ENCODE peak calls at places on chromosome 17, in eight cellular contexts. One of them, this sample, is unnamed. For H3K27me3, the result is how much of the 10 kb centered on the place peaks cover.

GRCh38 chr17:81566461-81567126 is 14.4 kb upstream of the FAAP100 start:
- DNase-seq in psoas muscle: peak
- DNase-seq in cardiac muscle cell: peak
- DNase-seq in PC-9: peak
- DNase-seq in brain microvascular endothelial cell: peak
- DNase-seq in left ventricle myocardium inferior: peak
- DNase-seq in transverse colon: peak
- DNase-seq in breast epithelium: peak
- DNase-seq in this sample: peak

GRCh38 chr17:57746221-57746620 is 1.1 kb upstream of the CCDC182 start:
- DNase-seq in PC-9: no peak
- DNase-seq in left ventricle myocardium inferior: no peak
- DNase-seq in cardiac muscle cell: no peak
- DNase-seq in brain microvascular endothelial cell: no peak
- DNase-seq in transverse colon: no peak
- DNase-seq in psoas muscle: no peak
- DNase-seq in breast epithelium: no peak
- DNase-seq in this sample: no peak

GRCh38 chr17:47291242-47291873 is 32.4 kb upstream of the EFCAB13 start:
- DNase-seq in brain microvascular endothelial cell: no peak
- DNase-seq in breast epithelium: no peak
- DNase-seq in PC-9: peak
- DNase-seq in left ventricle myocardium inferior: no peak
- DNase-seq in psoas muscle: no peak
- DNase-seq in cardiac muscle cell: no peak
- DNase-seq in transverse colon: no peak
- DNase-seq in this sample: no peak

GRCh38 chr17:29597361-29598172 is 4.6 kb downstream of the ANKRD13B start:
- DNase-seq in transverse colon: no peak
- DNase-seq in cardiac muscle cell: no peak
- DNase-seq in left ventricle myocardium inferior: no peak
- DNase-seq in PC-9: peak
- DNase-seq in breast epithelium: no peak
- DNase-seq in psoas muscle: no peak
- DNase-seq in brain microvascular endothelial cell: no peak
- DNase-seq in this sample: no peak

GRCh38 chr17:76468634-76469010 is 1.2 kb downstream of the AANAT start:
- DNase-seq in transverse colon: no peak
- DNase-seq in cardiac muscle cell: no peak
- DNase-seq in psoas muscle: no peak
- DNase-seq in brain microvascular endothelial cell: no peak
- DNase-seq in breast epithelium: no peak
- DNase-seq in PC-9: no peak
- DNase-seq in left ventricle myocardium inferior: no peak
- DNase-seq in this sample: no peak

GRCh38 chr17:57264776-57265175 is 8.5 kb downstream of the MSI2 start:
- DNase-seq in PC-9: no peak
- DNase-seq in brain microvascular endothelial cell: no peak
- DNase-seq in psoas muscle: no peak
- DNase-seq in left ventricle myocardium inferior: no peak
- DNase-seq in breast epithelium: peak
- DNase-seq in cardiac muscle cell: no peak
- DNase-seq in transverse colon: no peak
- DNase-seq in this sample: no peak

GRCh38 chr17:35588196-35588920 is 1.2 kb downstream of the AP2B1 start:
- DNase-seq in transverse colon: no peak
- DNase-seq in breast epithelium: no peak
- DNase-seq in brain microvascular endothelial cell: peak
- DNase-seq in left ventricle myocardium inferior: no peak
- DNase-seq in psoas muscle: no peak
- DNase-seq in cardiac muscle cell: peak
- DNase-seq in PC-9: peak
- DNase-seq in this sample: no peak

GRCh38 chr17:10384175-10384574 is 11.4 kb upstream of the MYH13 start:
- DNase-seq in breast epithelium: no peak
- DNase-seq in transverse colon: no peak
- DNase-seq in PC-9: no peak
- DNase-seq in brain microvascular endothelial cell: no peak
- DNase-seq in cardiac muscle cell: peak
- DNase-seq in psoas muscle: no peak
- DNase-seq in left ventricle myocardium inferior: no peak
- DNase-seq in this sample: no peak

GRCh38 chr17:21251611-21252010 is 1.6 kb downstream of the NATD1 start:
- DNase-seq in brain microvascular endothelial cell: no peak
- DNase-seq in left ventricle myocardium inferior: no peak
- DNase-seq in breast epithelium: no peak
- DNase-seq in psoas muscle: no peak
- DNase-seq in transverse colon: no peak
- DNase-seq in cardiac muscle cell: no peak
- DNase-seq in PC-9: no peak
- DNase-seq in this sample: no peak

GRCh38 chr17:75295220-75296158 is 6.3 kb upstream of the SLC25A19 start:
- DNase-seq in psoas muscle: no peak
- DNase-seq in PC-9: no peak
- DNase-seq in left ventricle myocardium inferior: no peak
- DNase-seq in cardiac muscle cell: no peak
- DNase-seq in breast epithelium: no peak
- DNase-seq in brain microvascular endothelial cell: no peak
- DNase-seq in transverse colon: peak
- DNase-seq in this sample: no peak

GRCh38 chr17:42281571-42282096 is 5.4 kb upstream of the STAT5B start:
- DNase-seq in PC-9: no peak
- DNase-seq in brain microvascular endothelial cell: no peak
- DNase-seq in cardiac muscle cell: no peak
- DNase-seq in left ventricle myocardium inferior: no peak
- DNase-seq in breast epithelium: peak
- DNase-seq in psoas muscle: no peak
- DNase-seq in transverse colon: no peak
- DNase-seq in this sample: no peak

GRCh38 chr17:35147313-35147982 is at the start of gene UNC45B:
- DNase-seq in psoas muscle: peak
- DNase-seq in breast epithelium: no peak
- DNase-seq in left ventricle myocardium inferior: peak
- DNase-seq in PC-9: no peak
- DNase-seq in cardiac muscle cell: no peak
- DNase-seq in brain microvascular endothelial cell: no peak
- DNase-seq in transverse colon: no peak
- DNase-seq in this sample: no peak

GRCh38 chr17:10336393-10336792 is 36.4 kb downstream of the MYH13 start:
- DNase-seq in transverse colon: no peak
- DNase-seq in psoas muscle: no peak
- DNase-seq in cardiac muscle cell: no peak
- DNase-seq in left ventricle myocardium inferior: no peak
- DNase-seq in brain microvascular endothelial cell: no peak
- DNase-seq in breast epithelium: no peak
- DNase-seq in PC-9: no peak
- DNase-seq in this sample: no peak

GRCh38 chr17:44722254-44722653 is 13.8 kb downstream of the DBF4B start:
- DNase-seq in cardiac muscle cell: no peak
- DNase-seq in psoas muscle: no peak
- DNase-seq in PC-9: no peak
- DNase-seq in brain microvascular endothelial cell: no peak
- DNase-seq in left ventricle myocardium inferior: no peak
- DNase-seq in breast epithelium: no peak
- DNase-seq in transverse colon: no peak
- DNase-seq in this sample: no peak

DNA sequence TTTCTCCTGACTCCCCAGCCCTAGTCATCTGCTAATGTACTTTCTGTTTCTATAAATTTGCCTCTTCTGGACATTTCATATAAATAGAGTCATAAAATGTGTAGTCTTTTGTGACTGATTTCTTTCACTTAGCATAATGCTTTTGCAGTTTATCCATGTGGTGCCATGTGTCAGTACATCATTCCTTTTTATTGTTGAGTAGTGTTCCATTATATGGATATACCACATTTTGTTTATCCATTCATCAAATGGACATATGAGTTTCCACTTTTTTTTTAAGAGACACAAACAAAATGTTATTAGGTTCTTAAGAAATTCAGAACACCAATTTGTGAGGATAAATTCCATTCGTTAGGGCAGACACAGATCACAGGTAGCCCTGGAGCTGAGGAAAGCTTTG is 11.0 kb downstream of the DBF4B start:
- DNase-seq in transverse colon: no peak
- DNase-seq in cardiac muscle cell: no peak
- DNase-seq in PC-9: no peak
- DNase-seq in psoas muscle: no peak
- DNase-seq in left ventricle myocardium inferior: no peak
- DNase-seq in brain microvascular endothelial cell: no peak
- DNase-seq in breast epithelium: no peak
- DNase-seq in this sample: no peak
- H3K27me3 ChIP-seq in transverse colon: under half
- H3K27me3 ChIP-seq in cardiac muscle cell: under half
- H3K27me3 ChIP-seq in PC-9: under half
- H3K27me3 ChIP-seq in psoas muscle: under half
- H3K27me3 ChIP-seq in left ventricle myocardium inferior: under half
- H3K27me3 ChIP-seq in brain microvascular endothelial cell: under half
- H3K27me3 ChIP-seq in breast epithelium: under half
- H3K27me3 ChIP-seq in this sample: under half

GRCh38 chr17:79299349-79299748 is 224.7 kb downstream of the ENGASE start:
- DNase-seq in breast epithelium: no peak
- DNase-seq in cardiac muscle cell: no peak
- DNase-seq in transverse colon: no peak
- DNase-seq in left ventricle myocardium inferior: no peak
- DNase-seq in PC-9: no peak
- DNase-seq in brain microvascular endothelial cell: no peak
- DNase-seq in psoas muscle: no peak
- DNase-seq in this sample: no peak
- H3K27me3 ChIP-seq in breast epithelium: under half
- H3K27me3 ChIP-seq in cardiac muscle cell: under half
- H3K27me3 ChIP-seq in transverse colon: under half
- H3K27me3 ChIP-seq in left ventricle myocardium inferior: half or more
- H3K27me3 ChIP-seq in PC-9: half or more
- H3K27me3 ChIP-seq in brain microvascular endothelial cell: under half
- H3K27me3 ChIP-seq in psoas muscle: under half
- H3K27me3 ChIP-seq in this sample: under half

GRCh38 chr17:61419496-61420046 is 19.9 kb downstream of the TBX2 start:
- DNase-seq in cardiac muscle cell: no peak
- DNase-seq in psoas muscle: no peak
- DNase-seq in PC-9: no peak
- DNase-seq in left ventricle myocardium inferior: no peak
- DNase-seq in transverse colon: no peak
- DNase-seq in brain microvascular endothelial cell: no peak
- DNase-seq in breast epithelium: no peak
- DNase-seq in this sample: no peak
- H3K27me3 ChIP-seq in cardiac muscle cell: under half
- H3K27me3 ChIP-seq in psoas muscle: under half
- H3K27me3 ChIP-seq in PC-9: under half
- H3K27me3 ChIP-seq in left ventricle myocardium inferior: half or more
- H3K27me3 ChIP-seq in transverse colon: half or more
- H3K27me3 ChIP-seq in brain microvascular endothelial cell: under half
- H3K27me3 ChIP-seq in breast epithelium: under half
- H3K27me3 ChIP-seq in this sample: under half

GRCh38 chr17:61499632-61500031 is 47.4 kb downstream of the TBX4 start:
- DNase-seq in brain microvascular endothelial cell: no peak
- DNase-seq in breast epithelium: no peak
- DNase-seq in transverse colon: no peak
- DNase-seq in left ventricle myocardium inferior: no peak
- DNase-seq in cardiac muscle cell: no peak
- DNase-seq in PC-9: no peak
- DNase-seq in psoas muscle: no peak
- DNase-seq in this sample: no peak
- H3K27me3 ChIP-seq in brain microvascular endothelial cell: under half
- H3K27me3 ChIP-seq in breast epithelium: under half
- H3K27me3 ChIP-seq in transverse colon: under half
- H3K27me3 ChIP-seq in left ventricle myocardium inferior: under half
- H3K27me3 ChIP-seq in cardiac muscle cell: under half
- H3K27me3 ChIP-seq in PC-9: under half
- H3K27me3 ChIP-seq in psoas muscle: under half
- H3K27me3 ChIP-seq in this sample: under half

GRCh38 chr17:77592503-77592902 is 366.0 kb upstream of the TNRC6C start:
- DNase-seq in cardiac muscle cell: no peak
- DNase-seq in left ventricle myocardium inferior: no peak
- DNase-seq in brain microvascular endothelial cell: no peak
- DNase-seq in transverse colon: no peak
- DNase-seq in breast epithelium: no peak
- DNase-seq in PC-9: no peak
- DNase-seq in psoas muscle: no peak
- DNase-seq in this sample: no peak
- H3K27me3 ChIP-seq in cardiac muscle cell: under half
- H3K27me3 ChIP-seq in left ventricle myocardium inferior: under half
- H3K27me3 ChIP-seq in brain microvascular endothelial cell: under half
- H3K27me3 ChIP-seq in transverse colon: under half
- H3K27me3 ChIP-seq in breast epithelium: under half
- H3K27me3 ChIP-seq in PC-9: half or more
- H3K27me3 ChIP-seq in psoas muscle: under half
- H3K27me3 ChIP-seq in this sample: under half

GRCh38 chr17:79597996-79598557 is 12.8 kb downstream of the RBFOX3 start:
- DNase-seq in transverse colon: no peak
- DNase-seq in psoas muscle: no peak
- DNase-seq in left ventricle myocardium inferior: no peak
- DNase-seq in breast epithelium: no peak
- DNase-seq in PC-9: no peak
- DNase-seq in brain microvascular endothelial cell: no peak
- DNase-seq in cardiac muscle cell: no peak
- DNase-seq in this sample: no peak

GRCh38 chr17:79597040-79597439 is 13.8 kb downstream of the RBFOX3 start:
- DNase-seq in cardiac muscle cell: no peak
- DNase-seq in PC-9: no peak
- DNase-seq in breast epithelium: no peak
- DNase-seq in left ventricle myocardium inferior: no peak
- DNase-seq in psoas muscle: no peak
- DNase-seq in brain microvascular endothelial cell: no peak
- DNase-seq in transverse colon: no peak
- DNase-seq in this sample: no peak

GRCh38 chr17:79595471-79595870 is 15.4 kb downstream of the RBFOX3 start:
- DNase-seq in transverse colon: no peak
- DNase-seq in PC-9: no peak
- DNase-seq in left ventricle myocardium inferior: no peak
- DNase-seq in psoas muscle: no peak
- DNase-seq in brain microvascular endothelial cell: no peak
- DNase-seq in breast epithelium: no peak
- DNase-seq in cardiac muscle cell: no peak
- DNase-seq in this sample: no peak

GRCh38 chr17:79594271-79594670 is 16.6 kb downstream of the RBFOX3 start:
- DNase-seq in left ventricle myocardium inferior: no peak
- DNase-seq in psoas muscle: no peak
- DNase-seq in cardiac muscle cell: no peak
- DNase-seq in breast epithelium: no peak
- DNase-seq in transverse colon: no peak
- DNase-seq in brain microvascular endothelial cell: no peak
- DNase-seq in PC-9: no peak
- DNase-seq in this sample: no peak

DNA sequence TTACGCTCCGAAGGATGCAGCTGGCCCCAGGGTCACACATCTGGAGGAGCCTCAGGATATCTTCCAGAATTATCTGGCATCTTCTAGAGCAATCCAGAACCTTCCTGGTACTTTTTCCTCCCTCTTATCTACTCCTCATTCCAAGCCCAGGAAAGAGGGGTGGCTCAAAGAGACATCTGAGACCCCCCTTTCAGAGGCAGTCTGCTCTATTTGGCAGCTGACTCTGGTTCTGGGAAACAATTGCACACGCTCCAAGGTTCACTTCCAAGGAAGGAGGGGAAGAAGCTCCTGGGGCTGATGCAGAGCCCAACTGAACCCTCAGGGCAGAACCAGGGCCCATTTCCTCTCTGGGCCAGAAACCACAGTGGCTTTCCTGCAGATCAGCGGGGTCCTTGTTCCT is 14.9 kb downstream of the RBFOX3 start:
- DNase-seq in brain microvascular endothelial cell: no peak
- DNase-seq in left ventricle myocardium inferior: no peak
- DNase-seq in breast epithelium: no peak
- DNase-seq in transverse colon: no peak
- DNase-seq in PC-9: no peak
- DNase-seq in psoas muscle: no peak
- DNase-seq in cardiac muscle cell: no peak
- DNase-seq in this sample: no peak
- H3K27me3 ChIP-seq in brain microvascular endothelial cell: under half
- H3K27me3 ChIP-seq in left ventricle myocardium inferior: half or more
- H3K27me3 ChIP-seq in breast epithelium: under half
- H3K27me3 ChIP-seq in transverse colon: under half
- H3K27me3 ChIP-seq in PC-9: half or more
- H3K27me3 ChIP-seq in psoas muscle: under half
- H3K27me3 ChIP-seq in cardiac muscle cell: half or more
- H3K27me3 ChIP-seq in this sample: under half

GRCh38 chr17:32274643-32275042 is 9.0 kb downstream of the RHBDL3 start:
- DNase-seq in left ventricle myocardium inferior: no peak
- DNase-seq in PC-9: no peak
- DNase-seq in transverse colon: no peak
- DNase-seq in cardiac muscle cell: no peak
- DNase-seq in psoas muscle: no peak
- DNase-seq in brain microvascular endothelial cell: no peak
- DNase-seq in breast epithelium: no peak
- DNase-seq in this sample: no peak
- H3K27me3 ChIP-seq in left ventricle myocardium inferior: under half
- H3K27me3 ChIP-seq in PC-9: under half
- H3K27me3 ChIP-seq in transverse colon: under half
- H3K27me3 ChIP-seq in cardiac muscle cell: under half
- H3K27me3 ChIP-seq in psoas muscle: under half
- H3K27me3 ChIP-seq in brain microvascular endothelial cell: under half
- H3K27me3 ChIP-seq in breast epithelium: under half
- H3K27me3 ChIP-seq in this sample: under half

This sample was measured in thoracic aorta.